ENCODE peak calls at places on chromosome 1, in ten cellular contexts. D, N, A, C, Q, K, X, L, H and E are unnamed samples.
A peak's percentile ranks its signal among the peaks of the same experiment; 100 is the strongest.

GRCh38 chr1:89487972-89488371 is 36.7 kb upstream of the LRRC8B start:
- DNase-seq in A (no peak), H (no peak), K (no peak), D (no peak), N (no peak), X (no peak), L (no peak), C (no peak), Q (no peak), E (no peak)

GRCh38 chr1:47785561-47786271 is 211.5 kb downstream of the TRABD2B start:
- DNase-seq in K (peak; percentile 35), X (no peak), D (no peak), A (no peak), H (no peak), L (no peak), Q (no peak), C (no peak), N (peak; percentile 59), E (peak; percentile 12)

GRCh38 chr1:9289090-9289534 is 3.6 kb upstream of the SPSB1 start:
- DNase-seq in H (no peak), K (peak; percentile 77), X (no peak), C (peak; percentile 47), N (peak; percentile 75), D (peak; percentile 28), L (peak; percentile 82), Q (peak; percentile 70), A (peak; percentile 37), E (peak; percentile 63)

GRCh38 chr1:8571200-8571984 is 246.0 kb downstream of the RERE start:
- DNase-seq in K (peak; percentile 33), H (no peak), N (no peak), L (no peak), D (no peak), A (no peak), X (no peak), Q (no peak), C (peak; percentile 40), E (no peak)

GRCh38 chr1:91036894-91037829 is 15.3 kb upstream of the ZNF644 start:
- DNase-seq in H (no peak), N (no peak), C (no peak), A (peak; percentile 81), L (no peak), K (no peak), X (no peak), Q (no peak), D (no peak), E (no peak)

GRCh38 chr1:37513795-37514349 is 694 bp downstream of the MEAF6 start:
- DNase-seq in C (peak; percentile 9), Q (peak; percentile 6), N (no peak), L (peak; percentile 22), D (no peak), X (peak; percentile 71), K (peak; percentile 23), H (peak; percentile 9), A (no peak), E (peak; percentile 17)

GRCh38 chr1:151443846-151444790 is 15.2 kb downstream of the POGZ start:
- DNase-seq in K (peak; percentile 94), A (peak; percentile 80), N (no peak), D (peak; percentile 40), H (peak; percentile 75), C (peak; percentile 78), Q (peak; percentile 40), X (peak; percentile 67), L (peak; percentile 32), E (peak; percentile 80)

GRCh38 chr1:244104309-244105060 is 53.4 kb downstream of the ZBTB18 start:
- DNase-seq in X (no peak), Q (no peak), H (peak; percentile 95), C (no peak), N (no peak), A (peak; percentile 40), L (no peak), K (peak; percentile 59), D (no peak), E (peak; percentile 92)

GRCh38 chr1:209199371-209199770 is 384.1 kb upstream of the CAMK1G start:
- DNase-seq in C (no peak), D (no peak), H (no peak), N (no peak), X (no peak), L (no peak), K (no peak), A (no peak), Q (no peak), E (no peak)

GRCh38 chr1:213067366-213067765 is 16.3 kb downstream of the RPS6KC1 start:
- DNase-seq in H (no peak), N (no peak), A (no peak), L (no peak), K (no peak), X (no peak), C (no peak), D (no peak), Q (no peak), E (no peak)

GRCh38 chr1:33152685-33153432 is 29.0 kb downstream of the TRIM62 start:
- DNase-seq in C (no peak), H (no peak), D (no peak), X (peak; percentile 55), K (no peak), Q (no peak), N (peak; percentile 92), L (no peak), A (no peak), E (no peak)

GRCh38 chr1:208556461-208556860 is 312.3 kb upstream of the PLXNA2 start:
- DNase-seq in X (no peak), Q (no peak), N (no peak), L (no peak), C (no peak), A (no peak), D (no peak), K (no peak), H (no peak), E (no peak)

GRCh38 chr1:36992139-36992940 is 42.0 kb downstream of the GRIK3 start:
- DNase-seq in K (no peak), A (no peak), L (no peak), H (no peak), D (no peak), X (no peak), N (no peak), C (no peak), Q (no peak), E (no peak)

GRCh38 chr1:55347786-55348185 is 132.6 kb upstream of the USP24 start:
- DNase-seq in X (no peak), C (no peak), L (no peak), Q (no peak), D (no peak), K (no peak), N (no peak), H (no peak), A (no peak), E (no peak)

GRCh38 chr1:162690672-162691434 is 58.6 kb downstream of the DDR2 start:
- DNase-seq in K (peak; percentile 99), C (no peak), X (no peak), L (no peak), D (no peak), H (peak; percentile 54), N (peak; percentile 73), Q (no peak), A (no peak), E (peak; percentile 94)

GRCh38 chr1:5892370-5892769 is 99.9 kb downstream of the NPHP4 start:
- DNase-seq in Q (no peak), K (no peak), H (no peak), N (no peak), C (no peak), X (no peak), A (no peak), L (no peak), D (no peak), E (no peak)

GRCh38 chr1:244952940-244953339 is 88.6 kb upstream of the HNRNPU start:
- DNase-seq in C (no peak), D (no peak), H (no peak), L (no peak), Q (no peak), X (peak; percentile 37), N (no peak), K (peak; percentile 62), A (peak; percentile 86), E (no peak)

GRCh38 chr1:59055908-59056719 is 240.8 kb upstream of the FGGY start:
- DNase-seq in X (no peak), L (no peak), D (no peak), H (no peak), Q (no peak), K (no peak), N (no peak), C (no peak), A (no peak), E (no peak)

GRCh38 chr1:241815957-241816356 is 32.0 kb upstream of the EXO1 start:
- DNase-seq in X (no peak), N (no peak), A (no peak), C (no peak), H (no peak), Q (no peak), D (no peak), L (no peak), K (no peak), E (no peak)